ENCODE peak calls at places on chromosomes 16 and 17, in four cellular contexts. O is psoas muscle, U is heart right ventricle, R is RWPE1. T is an unnamed sample.
A peak's percentile ranks its signal among the peaks of the same experiment; 100 is the strongest.

GRCh38 chr16:8673611-8674412 is 605 bp upstream of the ABAT start:
- DNase-seq in O (no peak), U (no peak), R (no peak), T (peak; percentile 11)

GRCh38 chr16:2475413-2476344 is 752 bp downstream of the TBC1D24 start:
- DNase-seq in O (no peak), U (no peak), R (no peak), T (no peak)

GRCh38 chr17:77555741-77556291 is 402.7 kb upstream of the TNRC6C start:
- DNase-seq in O (peak; percentile 30), U (peak; percentile 45), R (peak; percentile 25), T (peak; percentile 55)

GRCh38 chr17:3845361-3845753 is 689 bp downstream of the NCBP3 start:
- DNase-seq in O (no peak), U (no peak), R (peak; percentile 28), T (peak; percentile 9)

GRCh38 chr17:80743181-80743771 is 198.6 kb downstream of the RPTOR start:
- DNase-seq in O (peak; percentile 45), U (no peak), R (no peak), T (no peak)

GRCh38 chr17:74287203-74287602 is 13.2 kb downstream of the DNAI2 start:
- DNase-seq in O (no peak), U (no peak), R (no peak), T (no peak)

GRCh38 chr17:29659155-29659554 is 36.4 kb upstream of the CORO6 start:
- DNase-seq in O (no peak), U (no peak), R (no peak), T (no peak)

GRCh38 chr16:525520-526180 is 1.9 kb upstream of the CAPN15 start:
- DNase-seq in O (no peak), U (no peak), R (peak; percentile 75), T (peak; percentile 92)

GRCh38 chr16:12095275-12096161 is 119.0 kb downstream of the SNX29 start:
- DNase-seq in O (peak; percentile 72), U (peak; percentile 69), R (peak; percentile 45), T (peak; percentile 57)

GRCh38 chr17:60743812-60744211 is 66.2 kb downstream of the BCAS3 start:
- DNase-seq in O (no peak), U (no peak), R (peak; percentile 13), T (no peak)

GRCh38 chr17:80376531-80376930 is 38.4 kb upstream of the ENDOV start:
- DNase-seq in O (no peak), U (no peak), R (no peak), T (no peak)

GRCh38 chr17:62062313-62062712 is 2.8 kb downstream of the MED13 start:
- DNase-seq in O (no peak), U (no peak), R (no peak), T (no peak)

GRCh38 chr17:61361084-61361483 is 38.6 kb upstream of the TBX2 start:
- DNase-seq in O (no peak), U (no peak), R (peak; percentile 76), T (peak; percentile 74)

GRCh38 chr17:39671651-39672521 is 3.6 kb downstream of the PNMT start:
- DNase-seq in O (no peak), U (peak; percentile 74), R (peak; percentile 36), T (peak; percentile 39)

GRCh38 chr16:57042157-57043111 is 49.9 kb upstream of the CPNE2 start:
- DNase-seq in O (no peak), U (no peak), R (peak; percentile 79), T (peak; percentile 43)

GRCh38 chr16:59545666-59546065 is 811.5 kb upstream of the GOT2 start:
- DNase-seq in O (no peak), U (no peak), R (no peak), T (no peak)

GRCh38 chr17:82373731-82374625 is 2.4 kb downstream of the UTS2R start:
- DNase-seq in O (no peak), U (no peak), R (no peak), T (no peak)

DNA sequence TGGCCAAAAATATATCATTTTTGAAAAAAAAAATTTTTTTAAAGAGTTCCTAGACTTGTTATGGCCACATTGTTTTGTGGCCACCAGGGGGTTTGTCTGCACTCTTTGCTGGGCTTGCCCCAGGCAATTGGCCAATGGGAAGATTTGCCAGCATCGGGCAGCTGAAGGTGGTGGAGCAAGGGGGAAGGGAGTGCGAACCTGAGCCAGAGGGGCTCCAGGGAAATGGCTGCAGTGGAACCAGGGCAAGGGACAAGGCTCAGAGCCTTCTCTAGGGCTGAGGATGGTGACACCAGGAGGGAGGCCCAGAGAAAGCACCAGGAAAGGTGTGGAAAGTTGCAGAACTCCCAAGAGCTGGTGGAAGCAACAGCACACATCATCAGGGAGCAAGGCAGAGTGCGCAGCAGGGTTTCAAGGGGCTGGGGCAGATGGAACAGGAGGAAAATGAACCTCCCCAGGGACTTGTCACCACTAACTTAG is 15.5 kb upstream of the CMIP start:
- DNase-seq in O (no peak), U (no peak), R (peak; percentile 41), T (peak; percentile 44)
- TF ChIP-seq CTCF in O (peak; percentile 30), U (peak; percentile 62), R (peak; percentile 14), T (peak; percentile 23)

DNA sequence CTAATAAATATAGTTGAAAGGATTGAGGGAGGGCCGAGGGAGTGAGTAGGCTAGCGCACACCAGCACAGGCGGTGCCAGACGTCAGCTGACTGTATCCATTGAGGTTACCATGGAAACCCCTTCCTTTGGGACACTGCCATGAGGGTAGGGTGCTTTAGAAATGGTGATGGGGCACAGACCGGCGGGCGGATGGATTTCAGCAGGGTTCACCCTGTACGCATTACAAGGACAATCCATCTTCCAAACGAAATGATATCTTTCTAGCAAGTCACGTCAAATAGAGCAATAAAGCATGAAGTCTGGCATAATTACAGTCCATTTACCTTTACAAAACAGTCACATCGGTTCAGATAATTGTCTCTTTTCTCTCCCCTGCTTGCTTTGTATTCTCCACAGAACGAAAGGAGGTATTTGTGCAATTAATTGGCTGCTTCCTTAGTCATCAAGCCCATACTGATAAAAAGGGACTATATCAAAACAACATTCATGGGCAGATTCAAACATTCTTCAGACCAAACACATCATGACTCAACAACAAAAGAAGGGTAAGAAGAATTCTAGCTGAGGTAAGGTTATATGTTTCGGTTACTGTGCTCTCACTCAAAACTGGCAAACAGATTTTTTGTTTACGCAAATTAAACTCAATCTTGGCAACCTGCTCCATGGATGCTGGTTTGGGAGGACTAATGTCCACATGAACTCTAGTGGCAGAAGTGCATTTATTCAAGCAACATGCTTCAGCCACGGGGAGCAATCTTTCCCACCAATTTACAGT is 140.6 kb downstream of the CDK5R1 start:
- DNase-seq in O (no peak), U (no peak), R (no peak), T (no peak)
- TF ChIP-seq CTCF in O (no peak), U (no peak), R (no peak), T (no peak)

DNA sequence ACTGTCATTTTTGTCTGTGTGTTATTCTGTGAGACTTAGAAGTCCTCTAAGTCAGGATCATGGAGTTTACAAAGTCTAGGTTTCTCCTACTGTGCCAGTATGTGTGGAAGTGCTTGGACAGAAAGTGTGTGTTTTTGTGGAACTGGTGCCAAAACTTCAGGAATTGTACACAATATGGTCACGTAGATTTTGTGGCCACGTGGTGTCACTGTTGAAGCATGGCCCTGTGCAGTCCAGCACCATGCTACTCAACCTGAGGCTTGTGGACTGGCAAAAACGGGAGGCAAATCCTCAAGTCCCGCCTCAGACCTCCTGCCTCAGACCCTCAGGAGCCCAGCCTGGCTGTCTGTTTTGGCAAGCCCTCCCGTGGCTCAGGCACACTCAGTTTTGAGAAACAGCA is 16.7 kb upstream of the ALKBH5 start:
- DNase-seq in O (no peak), U (no peak), R (no peak), T (no peak)
- TF ChIP-seq CTCF in O (no peak), U (no peak), R (no peak), T (no peak)

DNA sequence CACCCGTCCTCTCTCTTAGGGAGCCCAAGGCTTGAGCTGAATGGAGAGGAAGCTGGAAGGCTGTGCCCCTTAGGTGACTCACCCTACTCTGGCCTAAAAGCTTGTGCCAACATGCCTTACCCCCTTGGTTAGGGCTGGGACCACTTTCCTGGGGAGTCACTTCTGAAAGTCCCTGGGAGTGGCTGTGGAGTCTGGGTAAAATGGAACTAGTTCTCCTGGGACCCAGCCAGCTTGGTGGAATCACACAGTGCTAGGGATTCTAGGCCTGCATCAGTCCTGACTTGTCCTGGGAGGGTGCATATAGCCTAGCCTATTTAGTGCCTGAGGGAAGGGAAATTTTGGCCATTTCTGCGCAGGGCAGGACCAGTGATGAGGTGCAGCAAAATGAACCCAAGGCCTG is 10.5 kb downstream of the MMP28 start:
- DNase-seq in O (no peak), U (no peak), R (peak; percentile 98), T (peak; percentile 98)
- TF ChIP-seq CTCF in O (no peak), U (no peak), R (no peak), T (no peak)

GRCh38 chr17:64016974-64017373 is 3.5 kb downstream of the ICAM2 start:
- DNase-seq in O (no peak), U (no peak), R (no peak), T (no peak)

GRCh38 chr17:64016248-64016784 is 4.1 kb downstream of the ICAM2 start:
- DNase-seq in O (no peak), U (no peak), R (no peak), T (no peak)

GRCh38 chr17:64015447-64015846 is 5.0 kb downstream of the ICAM2 start:
- DNase-seq in O (no peak), U (no peak), R (no peak), T (no peak)

GRCh38 chr17:64019486-64020067 is 856 bp downstream of the ICAM2 start:
- DNase-seq in O (no peak), U (no peak), R (no peak), T (no peak)

GRCh38 chr17:64017381-64017980 is 3.0 kb downstream of the ICAM2 start:
- DNase-seq in O (no peak), U (no peak), R (no peak), T (no peak)
- TF ChIP-seq CTCF in O (peak; percentile 17), U (peak; percentile 33), R (no peak), T (no peak)

DNA sequence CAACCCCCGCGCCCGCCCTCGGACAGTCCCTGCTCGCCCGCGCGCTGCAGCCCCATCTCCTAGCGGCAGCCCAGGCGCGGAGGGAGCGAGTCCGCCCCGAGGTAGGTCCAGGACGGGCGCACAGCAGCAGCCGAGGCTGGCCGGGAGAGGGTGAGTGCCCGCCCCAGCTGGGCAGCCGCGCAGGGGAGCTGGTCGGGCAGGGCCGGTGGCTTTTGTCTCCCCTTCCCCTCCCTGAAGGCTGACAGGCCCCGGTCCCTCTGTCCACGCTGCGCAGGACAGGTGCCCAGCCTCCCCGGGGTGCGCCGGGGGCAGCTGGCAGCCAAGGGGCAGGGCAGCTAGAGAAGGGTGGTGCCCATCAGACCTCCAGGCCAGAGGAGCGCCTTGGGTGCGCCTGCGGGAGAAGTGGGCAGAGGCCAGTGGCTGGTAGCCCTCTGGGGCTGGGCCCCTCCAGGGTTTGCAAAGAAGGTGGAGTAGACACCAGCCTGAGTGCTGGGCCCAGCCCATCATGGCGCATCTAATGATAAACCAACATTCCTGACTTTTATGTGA is 278 bp downstream of the ITGB4 start:
- DNase-seq in O (no peak), U (no peak), R (no peak), T (no peak)
- TF ChIP-seq CTCF in O (no peak), U (no peak), R (no peak), T (no peak)